ENCODE peak calls at places on chromosome 21, in seven cellular contexts. J is stimulated activated naive CD8-positive, alpha-beta T cell treated with anti-CD3 and anti-CD28 coated beads, Interleukin-15, Interleukin-2, amounts not matched to agents 100 U/mL and 50 U/mL, for 24 hours; X is AG08396; C is ELR; R is GM19239; B is activated CD4-positive, alpha-beta T cell treated with anti-CD3 and anti-CD28 coated beads for 4 hours; S is kidney glomerular epithelial cell. F is an unnamed sample.

GRCh38 chr21:33011462-33011861 is 14.3 kb upstream of the OLIG2 start:
- DNase-seq in J (no peak), X (peak), C (peak), R (no peak), B (no peak), S (peak), F (peak)

GRCh38 chr21:17848228-17848627 is 29.1 kb upstream of the C21orf91 start:
- DNase-seq in J (no peak), X (peak), C (peak), R (peak), B (no peak), S (peak), F (peak)

GRCh38 chr21:45396620-45396995 is 8.4 kb upstream of the COL18A1 start:
- DNase-seq in J (no peak), X (no peak), C (no peak), R (no peak), B (no peak), S (no peak), F (no peak)

GRCh38 chr21:16634522-16634914 is 878.3 kb upstream of the CXADR start:
- DNase-seq in J (no peak), X (no peak), C (no peak), R (no peak), B (no peak), S (no peak), F (no peak)

GRCh38 chr21:44299085-44299457 is 782 bp upstream of the PFKL start:
- DNase-seq in J (no peak), X (no peak), C (peak), R (no peak), B (no peak), S (no peak), F (peak)

GRCh38 chr21:29748391-29749167 is 191.2 kb downstream of the GRIK1 start:
- DNase-seq in J (no peak), X (no peak), C (no peak), R (no peak), B (no peak), S (no peak), F (no peak)

GRCh38 chr21:31927872-31928476 is 55.2 kb downstream of the HUNK start:
- DNase-seq in J (no peak), X (no peak), C (no peak), R (no peak), B (no peak), S (no peak), F (no peak)

GRCh38 chr21:26377111-26377694 is 195.9 kb downstream of the CYYR1 start:
- DNase-seq in J (no peak), X (no peak), C (peak), R (no peak), B (no peak), S (no peak), F (no peak)

GRCh38 chr21:25039461-25040380 is 567.6 kb downstream of the MRPL39 start:
- DNase-seq in J (no peak), X (peak), C (peak), R (no peak), B (no peak), S (peak), F (no peak)

GRCh38 chr21:36788116-36788515 is 89.2 kb downstream of the SIM2 start:
- DNase-seq in J (no peak), X (no peak), C (peak), R (no peak), B (no peak), S (no peak), F (peak)

GRCh38 chr21:29501451-29501850 is 202.7 kb downstream of the BACH1 start:
- DNase-seq in J (no peak), X (peak), C (peak), R (no peak), B (no peak), S (no peak), F (no peak)